ENCODE peak calls at places on chromosomes 12 and 14, in four cellular contexts. R is PC-9, M is fibroblast of mammary gland, Q is psoas muscle. G is an unnamed sample.

GRCh38 chr14:22547309-22547947 is 41.6 kb downstream of the DAD1 start:
- DNase-seq in R (no peak), M (no peak), Q (no peak), G (no peak)

GRCh38 chr12:32240833-32241232 is 134.2 kb downstream of the BICD1 start:
- DNase-seq in R (no peak), M (peak; percentile 39), Q (no peak), G (peak; percentile 54)

GRCh38 chr12:32437095-32437515 is 37.7 kb downstream of the FGD4 start:
- DNase-seq in R (peak; percentile 76), M (peak; percentile 89), Q (no peak), G (peak; percentile 88)

GRCh38 chr12:56271031-56271430 is 4.3 kb downstream of the COQ10A start:
- DNase-seq in R (no peak), M (peak; percentile 48), Q (no peak), G (peak; percentile 31)

GRCh38 chr12:52243774-52244614 is 11.0 kb downstream of the KRT7 start:
- DNase-seq in R (peak; percentile 95), M (peak; percentile 89), Q (peak; percentile 86), G (peak; percentile 90)

GRCh38 chr14:68364823-68365222 is 428.0 kb downstream of the ZFP36L1 start:
- DNase-seq in R (no peak), M (no peak), Q (no peak), G (no peak)

GRCh38 chr12:7144414-7145120 is 14.4 kb downstream of the CLSTN3 start:
- DNase-seq in R (no peak), M (peak; percentile 52), Q (no peak), G (peak; percentile 29)

GRCh38 chr12:455821-456220 is 3.9 kb upstream of the B4GALNT3 start:
- DNase-seq in R (no peak), M (no peak), Q (no peak), G (no peak)

GRCh38 chr14:103136388-103137271 is 13.4 kb downstream of the TNFAIP2 start:
- DNase-seq in R (peak; percentile 86), M (peak; percentile 66), Q (peak; percentile 64), G (peak; percentile 46)

GRCh38 chr14:102086346-102086971 is 385 bp downstream of the HSP90AA1 start:
- DNase-seq in R (no peak), M (peak; percentile 63), Q (peak; percentile 44), G (peak; percentile 60)

GRCh38 chr12:123961585-123961984 is 11.0 kb downstream of the CCDC92 start:
- DNase-seq in R (no peak), M (no peak), Q (no peak), G (no peak)

GRCh38 chr14:91946313-91947195 is 940 bp downstream of the FBLN5 start:
- DNase-seq in R (no peak), M (no peak), Q (no peak), G (peak; percentile 28)

GRCh38 chr12:57110189-57111045 is 745 bp downstream of the STAT6 start:
- DNase-seq in R (peak; percentile 55), M (peak; percentile 40), Q (peak; percentile 59), G (no peak)

GRCh38 chr12:106108187-106108816 is 30.5 kb downstream of the NUAK1 start:
- DNase-seq in R (no peak), M (no peak), Q (no peak), G (peak; percentile 73)

GRCh38 chr14:22226381-22226780 is 362.6 kb downstream of the DAD1 start:
- DNase-seq in R (peak; percentile 5), M (no peak), Q (no peak), G (no peak)

GRCh38 chr12:13595536-13596450 is 385.6 kb downstream of the GRIN2B start:
- DNase-seq in R (no peak), M (no peak), Q (no peak), G (no peak)

GRCh38 chr14:30988509-30988908 is 36.9 kb upstream of the AP4S1 start:
- DNase-seq in R (no peak), M (peak; percentile 20), Q (no peak), G (peak; percentile 43)

GRCh38 chr14:76810525-76810924 is 2.2 kb downstream of the ANGEL1 start:
- DNase-seq in R (no peak), M (no peak), Q (no peak), G (no peak)

GRCh38 chr12:63445266-63445665 is 223.0 kb downstream of the DPY19L2 start:
- DNase-seq in R (no peak), M (no peak), Q (no peak), G (no peak)

GRCh38 chr14:21096438-21096837 is 2.0 kb downstream of the ZNF219 start:
- DNase-seq in R (no peak), M (no peak), Q (no peak), G (no peak)

GRCh38 chr14:32382704-32383103 is 53.6 kb downstream of the AKAP6 start:
- DNase-seq in R (peak; percentile 30), M (peak; percentile 41), Q (no peak), G (peak; percentile 50)

GRCh38 chr14:59919582-59920377 is at the start of gene LRRC9:
- DNase-seq in R (no peak), M (no peak), Q (peak; percentile 9), G (peak; percentile 37)

GRCh38 chr14:30034049-30034635 is 106.5 kb upstream of the PRKD1 start:
- DNase-seq in R (no peak), M (peak; percentile 63), Q (no peak), G (peak; percentile 26)

GRCh38 chr12:131677699-131678098 is 33.2 kb upstream of the SFSWAP start:
- DNase-seq in R (no peak), M (no peak), Q (no peak), G (no peak)

GRCh38 chr12:130719263-130719892 is 3.3 kb upstream of the RIMBP2 start:
- DNase-seq in R (no peak), M (no peak), Q (no peak), G (no peak)

GRCh38 chr14:31529053-31529452 is 32.2 kb upstream of the NUBPL start:
- DNase-seq in R (no peak), M (no peak), Q (no peak), G (no peak)

GRCh38 chr12:53624453-53624852 is 1.7 kb downstream of the ATF7 start:
- DNase-seq in R (no peak), M (peak; percentile 44), Q (no peak), G (peak; percentile 23)

GRCh38 chr14:52067873-52068740 is 752 bp downstream of the NID2 start:
- DNase-seq in R (no peak), M (peak; percentile 39), Q (peak; percentile 32), G (no peak)

GRCh38 chr12:123115409-123116111 is 35.3 kb downstream of the PITPNM2 start:
- DNase-seq in R (no peak), M (peak; percentile 90), Q (peak; percentile 53), G (peak; percentile 91)

GRCh38 chr12:109951136-109951535 is 45.0 kb downstream of the GIT2 start:
- DNase-seq in R (peak; percentile 18), M (peak; percentile 90), Q (no peak), G (peak; percentile 89)

GRCh38 chr12:109950625-109951024 is 45.5 kb downstream of the GIT2 start:
- DNase-seq in R (no peak), M (no peak), Q (no peak), G (no peak)

GRCh38 chr12:109952160-109952858 is 43.9 kb downstream of the GIT2 start:
- DNase-seq in R (no peak), M (no peak), Q (no peak), G (no peak)

GRCh38 chr12:109952873-109953272 is 43.3 kb downstream of the GIT2 start:
- DNase-seq in R (no peak), M (no peak), Q (no peak), G (no peak)

DNA sequence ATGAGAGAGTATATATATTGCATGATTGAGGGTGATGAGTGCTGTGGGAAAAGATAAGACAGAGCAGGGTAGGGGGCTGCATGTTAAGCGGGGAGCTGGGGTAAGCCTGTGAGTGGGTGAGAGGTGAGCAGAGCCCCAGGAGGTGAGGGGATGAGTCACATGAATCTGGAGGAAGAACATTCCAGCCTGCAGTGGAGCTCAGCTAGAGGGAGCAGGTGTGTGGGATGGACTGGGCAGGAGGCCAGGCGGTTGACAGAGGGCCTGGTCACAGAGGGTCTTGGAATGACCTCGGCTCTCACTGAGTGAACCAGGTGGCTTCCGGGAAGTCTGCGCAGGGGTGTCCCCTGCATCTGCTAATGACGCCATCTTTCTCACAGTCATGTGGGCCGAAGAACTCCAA is 44.4 kb downstream of the GIT2 start:
- DNase-seq in R (peak; percentile 85), M (peak; percentile 83), Q (peak; percentile 75), G (peak; percentile 90)
- H3K4me3 ChIP-seq in R (peak overlapping the region; percentile 9), M (no peak overlapping the region), Q (no peak overlapping the region), G (no peak overlapping the region)

DNA sequence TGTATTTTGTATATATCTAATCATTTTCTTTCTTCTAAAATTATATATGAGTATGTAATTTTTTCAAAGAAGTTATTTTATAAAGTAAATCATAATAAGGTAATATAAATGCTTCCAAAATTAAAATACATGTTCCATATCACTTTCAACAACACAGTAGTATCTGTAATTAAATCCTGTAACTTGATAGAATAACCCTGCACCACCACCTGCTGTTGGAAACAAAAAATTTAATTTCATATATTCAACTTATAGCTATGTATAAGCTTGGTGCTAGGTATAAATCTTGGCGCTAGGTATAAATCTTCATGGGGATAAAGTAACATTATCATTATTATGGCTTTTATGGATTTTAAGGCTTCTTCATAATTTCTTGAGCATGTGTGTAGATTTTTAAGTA is 149.7 kb upstream of the DCN start:
- DNase-seq in R (no peak), M (peak; percentile 46), Q (no peak), G (peak; percentile 30)
- TF ChIP-seq CTCF in R (no peak), M (peak; percentile 24), Q (no peak), G (no peak)

GRCh38 chr14:72254940-72255472 is 322.8 kb downstream of the RGS6 start:
- DNase-seq in R (no peak), M (no peak), Q (no peak), G (no peak)

GRCh38 chr14:72256055-72256454 is 323.8 kb downstream of the RGS6 start:
- DNase-seq in R (no peak), M (no peak), Q (no peak), G (no peak)

GRCh38 chr14:72253503-72253902 is 321.3 kb downstream of the RGS6 start:
- DNase-seq in R (no peak), M (no peak), Q (no peak), G (no peak)

GRCh38 chr14:72254202-72254939 is 322.1 kb downstream of the RGS6 start:
- DNase-seq in R (no peak), M (no peak), Q (no peak), G (no peak)
- H3K4me3 ChIP-seq in R (no peak overlapping the region), M (no peak overlapping the region), Q (no peak overlapping the region), G (no peak overlapping the region)

DNA sequence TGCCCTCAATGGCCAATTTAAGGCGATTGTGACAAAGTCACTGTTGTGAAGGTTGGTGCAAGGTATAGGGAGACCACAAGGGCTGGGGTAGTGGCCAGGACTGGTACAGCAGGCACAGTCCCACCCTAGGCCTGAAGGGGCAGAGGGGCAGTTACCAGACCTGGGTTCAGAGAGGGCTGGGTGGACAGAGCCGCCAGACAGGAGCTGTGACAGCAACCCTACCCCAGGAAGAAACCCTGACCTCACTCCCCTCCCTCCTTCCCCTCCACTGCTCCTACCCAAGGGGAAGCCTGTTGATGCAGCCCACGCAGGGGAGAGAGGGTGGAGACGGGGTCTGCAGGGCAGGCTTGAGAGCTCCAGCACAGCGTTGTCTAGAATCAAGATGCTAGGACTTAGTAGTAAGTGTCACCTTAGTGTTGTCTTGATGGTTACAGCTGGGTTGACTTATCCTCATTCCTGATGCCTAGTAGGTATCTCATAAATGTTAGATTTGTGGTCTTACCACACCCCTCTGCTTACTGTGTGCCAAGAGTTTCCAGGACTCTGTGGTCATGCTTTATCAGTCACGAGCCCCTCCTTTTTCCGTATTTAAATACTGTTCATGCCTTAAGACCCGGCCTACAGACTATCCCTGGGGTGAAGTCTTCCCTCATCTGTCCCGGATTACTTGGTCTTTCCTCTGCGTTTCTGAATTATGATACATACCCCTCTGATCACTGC is 14.4 kb downstream of the EML1 start:
- DNase-seq in R (no peak), M (peak; percentile 62), Q (no peak), G (no peak)
- TF ChIP-seq CTCF in R (no peak), M (no peak), Q (no peak), G (no peak)

G was measured in astrocyte of the spinal cord.